ENCODE peak calls at places on chromosome 11, in ten cellular contexts. N, Q, K, F, P, L, X, M, G and H are unnamed samples.

GRCh38 chr11:706439-706956 is 467 bp downstream of the EPS8L2 start:
- DNase-seq in N (peak), Q (no peak), K (no peak), F (no peak), P (no peak), L (no peak), X (no peak), M (no peak), G (no peak), H (no peak)

GRCh38 chr11:75532200-75532972 is 6.6 kb upstream of the GDPD5 start:
- DNase-seq in N (peak), Q (peak), K (peak), F (peak), P (peak), L (peak), X (no peak), M (peak), G (peak), H (peak)

GRCh38 chr11:121958978-121959340 is 157.1 kb downstream of the BLID start:
- DNase-seq in N (peak), Q (no peak), K (no peak), F (no peak), P (no peak), L (no peak), X (no peak), M (no peak), G (no peak), H (no peak)

GRCh38 chr11:8328231-8328794 is 64.6 kb upstream of the LMO1 start:
- DNase-seq in N (no peak), Q (no peak), K (no peak), F (no peak), P (no peak), L (no peak), X (no peak), M (no peak), G (no peak), H (no peak)

GRCh38 chr11:119614227-119615002 is 114.6 kb downstream of the NECTIN1 start:
- DNase-seq in N (no peak), Q (no peak), K (no peak), F (no peak), P (no peak), L (no peak), X (no peak), M (no peak), G (no peak), H (no peak)

GRCh38 chr11:15893080-15893492 is 463.3 kb downstream of the SOX6 start:
- DNase-seq in N (peak), Q (peak), K (peak), F (no peak), P (no peak), L (no peak), X (peak), M (no peak), G (no peak), H (no peak)

GRCh38 chr11:77303328-77303727 is 1.8 kb upstream of the GDPD4 start:
- DNase-seq in N (no peak), Q (no peak), K (no peak), F (no peak), P (no peak), L (no peak), X (no peak), M (no peak), G (no peak), H (no peak)

GRCh38 chr11:68326334-68327215 is 14.2 kb downstream of the LRP5 start:
- DNase-seq in N (no peak), Q (no peak), K (no peak), F (no peak), P (no peak), L (no peak), X (no peak), M (no peak), G (no peak), H (no peak)

GRCh38 chr11:33448461-33449130 is 191.4 kb downstream of the HIPK3 start:
- DNase-seq in N (peak), Q (no peak), K (no peak), F (no peak), P (no peak), L (no peak), X (no peak), M (no peak), G (no peak), H (no peak)

GRCh38 chr11:47270331-47271271 is 668 bp downstream of the MADD start:
- DNase-seq in N (peak), Q (peak), K (peak), F (peak), P (no peak), L (peak), X (no peak), M (no peak), G (peak), H (peak)

GRCh38 chr11:59754494-59754858 is 700 bp upstream of the STX3 start:
- DNase-seq in N (peak), Q (no peak), K (peak), F (no peak), P (no peak), L (peak), X (no peak), M (no peak), G (no peak), H (no peak)

GRCh38 chr11:111365722-111366559 is 13.1 kb downstream of the POU2AF1 start:
- DNase-seq in N (no peak), Q (no peak), K (no peak), F (no peak), P (no peak), L (no peak), X (no peak), M (no peak), G (no peak), H (no peak)

GRCh38 chr11:116885951-116886629 is 48.7 kb upstream of the APOA1 start:
- DNase-seq in N (peak), Q (no peak), K (no peak), F (no peak), P (no peak), L (no peak), X (no peak), M (no peak), G (no peak), H (peak)

GRCh38 chr11:132445966-132446365 is 1075.6 kb downstream of the NTM start:
- DNase-seq in N (no peak), Q (peak), K (no peak), F (no peak), P (no peak), L (no peak), X (no peak), M (no peak), G (no peak), H (no peak)

GRCh38 chr11:12626616-12627015 is 47.6 kb upstream of the TEAD1 start:
- DNase-seq in N (peak), Q (no peak), K (no peak), F (no peak), P (no peak), L (no peak), X (no peak), M (no peak), G (no peak), H (no peak)

GRCh38 chr11:355581-356458 is 13.5 kb upstream of the B4GALNT4 start:
- DNase-seq in N (peak), Q (peak), K (peak), F (no peak), P (peak), L (peak), X (peak), M (peak), G (peak), H (no peak)

GRCh38 chr11:102587722-102588121 is 37.4 kb downstream of the MMP20 start:
- DNase-seq in N (no peak), Q (no peak), K (no peak), F (no peak), P (no peak), L (no peak), X (no peak), M (no peak), G (no peak), H (no peak)

GRCh38 chr11:68471360-68472340 is 11.1 kb downstream of the PPP6R3 start:
- DNase-seq in N (peak), Q (no peak), K (no peak), F (no peak), P (peak), L (peak), X (no peak), M (peak), G (no peak), H (no peak)

GRCh38 chr11:2664331-2664730 is 35.5 kb downstream of the KCNQ1OT1 start:
- DNase-seq in N (no peak), Q (no peak), K (no peak), F (no peak), P (no peak), L (no peak), X (no peak), M (no peak), G (no peak), H (no peak)

GRCh38 chr11:94845622-94846021 is 77.5 kb downstream of the AMOTL1 start:
- DNase-seq in N (peak), Q (no peak), K (no peak), F (no peak), P (no peak), L (no peak), X (no peak), M (no peak), G (no peak), H (no peak)

GRCh38 chr11:33877029-33877428 is 14.8 kb downstream of the LMO2 start:
- DNase-seq in N (no peak), Q (no peak), K (no peak), F (no peak), P (no peak), L (no peak), X (no peak), M (no peak), G (no peak), H (no peak)

GRCh38 chr11:11558352-11558751 is 63.5 kb downstream of the GALNT18 start:
- DNase-seq in N (no peak), Q (no peak), K (no peak), F (no peak), P (no peak), L (no peak), X (no peak), M (no peak), G (no peak), H (no peak)

GRCh38 chr11:4453118-4453517 is 4.0 kb downstream of the OR52K2 start:
- DNase-seq in N (no peak), Q (no peak), K (no peak), F (no peak), P (no peak), L (no peak), X (no peak), M (no peak), G (no peak), H (no peak)

GRCh38 chr11:109304159-109304558 is 117.8 kb upstream of the C11orf87 start:
- DNase-seq in N (peak), Q (no peak), K (no peak), F (no peak), P (no peak), L (no peak), X (no peak), M (no peak), G (no peak), H (no peak)

GRCh38 chr11:33227578-33228261 is 29.5 kb upstream of the HIPK3 start:
- DNase-seq in N (peak), Q (no peak), K (no peak), F (no peak), P (no peak), L (no peak), X (peak), M (no peak), G (no peak), H (no peak)

GRCh38 chr11:117096973-117097566 is 1.2 kb downstream of the SIK3 start:
- DNase-seq in N (no peak), Q (no peak), K (no peak), F (peak), P (no peak), L (no peak), X (no peak), M (no peak), G (no peak), H (no peak)

GRCh38 chr11:83554896-83555295 is 268.7 kb upstream of the CCDC90B start:
- DNase-seq in N (no peak), Q (no peak), K (no peak), F (no peak), P (no peak), L (no peak), X (no peak), M (no peak), G (no peak), H (no peak)

GRCh38 chr11:9691865-9692264 is 28.0 kb downstream of the SWAP70 start:
- DNase-seq in N (peak), Q (peak), K (no peak), F (no peak), P (no peak), L (no peak), X (no peak), M (no peak), G (no peak), H (no peak)

GRCh38 chr11:534592-535518 is 521 bp downstream of the HRAS start:
- DNase-seq in N (no peak), Q (no peak), K (peak), F (no peak), P (no peak), L (no peak), X (no peak), M (no peak), G (peak), H (no peak)